ENCODE peak calls at places on chromosomes 5 and 9, in four cellular contexts. Z is endothelial cell, L is SK-N-SH, B is sciatic nerve. V is an unnamed sample.

GRCh38 chr5:114062940-114063867 is 298.7 kb upstream of the KCNN2 start:
- DNase-seq in Z (no peak), L (no peak), B (no peak), V (no peak)

GRCh38 chr5:32725994-32726659 is 15.0 kb downstream of the NPR3 start:
- DNase-seq in Z (no peak), L (no peak), B (no peak), V (no peak)

GRCh38 chr9:109863961-109864360 is 84.0 kb downstream of the PALM2AKAP2 start:
- DNase-seq in Z (no peak), L (no peak), B (no peak), V (no peak)

GRCh38 chr5:93593476-93594060 is 10.5 kb downstream of the NR2F1 start:
- DNase-seq in Z (no peak), L (no peak), B (no peak), V (no peak)

GRCh38 chr9:17134843-17135577 is at the start of gene CNTLN:
- DNase-seq in Z (peak), L (peak), B (peak), V (peak)

GRCh38 chr9:7542648-7543165 is 256.9 kb downstream of the DMAC1 start:
- DNase-seq in Z (no peak), L (no peak), B (no peak), V (no peak)

GRCh38 chr9:128056887-128057723 is 10.0 kb downstream of the NAIF1 start:
- DNase-seq in Z (no peak), L (no peak), B (no peak), V (no peak)

GRCh38 chr5:16787278-16787677 is 148.8 kb downstream of the MYO10 start:
- DNase-seq in Z (no peak), L (peak), B (no peak), V (no peak)

GRCh38 chr9:135308809-135309762 is 170.5 kb upstream of the PPP1R26 start:
- DNase-seq in Z (no peak), L (no peak), B (no peak), V (no peak)

GRCh38 chr9:32427111-32427873 is 42.8 kb downstream of the ACO1 start:
- DNase-seq in Z (no peak), L (no peak), B (no peak), V (no peak)

GRCh38 chr5:139867581-139867980 is 72.0 kb downstream of the PSD2 start:
- DNase-seq in Z (no peak), L (no peak), B (no peak), V (no peak)

GRCh38 chr5:77630246-77631165 is 8.0 kb downstream of the OTP start:
- DNase-seq in Z (peak), L (peak), B (no peak), V (no peak)

GRCh38 chr9:113488490-113488889 is 25.0 kb downstream of the RGS3 start:
- DNase-seq in Z (no peak), L (no peak), B (peak), V (no peak)

GRCh38 chr5:126752052-126752785 is 24.7 kb upstream of the LMNB1 start:
- DNase-seq in Z (no peak), L (no peak), B (no peak), V (no peak)

GRCh38 chr5:80481019-80481893 is 6.6 kb upstream of the FAM151B start:
- DNase-seq in Z (peak), L (peak), B (no peak), V (no peak)

GRCh38 chr5:73550016-73550415 is 15.4 kb downstream of the ANKRA2 start:
- DNase-seq in Z (no peak), L (no peak), B (no peak), V (no peak)

GRCh38 chr9:113857875-113858274 is 18.2 kb upstream of the ZNF618 start:
- DNase-seq in Z (no peak), L (no peak), B (peak), V (no peak)

GRCh38 chr9:124594673-124595072 is 87.5 kb upstream of the NR5A1 start:
- DNase-seq in Z (no peak), L (no peak), B (no peak), V (no peak)

GRCh38 chr9:70076678-70077077 is 33.0 kb downstream of the MAMDC2 start:
- DNase-seq in Z (no peak), L (no peak), B (no peak), V (no peak)

GRCh38 chr5:170631471-170632195 is 127.8 kb downstream of the KCNIP1 start:
- DNase-seq in Z (peak), L (peak), B (peak), V (no peak)

GRCh38 chr5:27241564-27242257 is 203.3 kb upstream of the CDH9 start:
- DNase-seq in Z (no peak), L (no peak), B (no peak), V (no peak)

GRCh38 chr9:93059097-93059959 is 827 bp downstream of the SUSD3 start:
- DNase-seq in Z (no peak), L (no peak), B (no peak), V (no peak)

GRCh38 chr9:71890042-71890680 is 20.8 kb downstream of the ABHD17B start:
- DNase-seq in Z (no peak), L (no peak), B (no peak), V (no peak)

GRCh38 chr5:152592416-152592815 is 187.3 kb upstream of the NMUR2 start:
- DNase-seq in Z (no peak), L (no peak), B (no peak), V (no peak)

GRCh38 chr9:120936011-120936763 is 9.6 kb upstream of the TRAF1 start:
- DNase-seq in Z (peak), L (peak), B (peak), V (peak)

GRCh38 chr9:129894106-129894823 is 59.0 kb downstream of the USP20 start:
- DNase-seq in Z (no peak), L (no peak), B (no peak), V (no peak)

GRCh38 chr5:142512680-142513042 is 173.2 kb downstream of the FGF1 start:
- DNase-seq in Z (no peak), L (no peak), B (no peak), V (no peak)

GRCh38 chr5:94442971-94443370 is 175.4 kb downstream of the KIAA0825 start:
- DNase-seq in Z (no peak), L (no peak), B (no peak), V (no peak)

GRCh38 chr9:136526625-136527066 is 19.2 kb downstream of the NOTCH1 start:
- DNase-seq in Z (no peak), L (no peak), B (no peak), V (no peak)

GRCh38 chr9:125971895-125972729 is 224.9 kb downstream of the PBX3 start:
- DNase-seq in Z (no peak), L (no peak), B (no peak), V (no peak)

GRCh38 chr5:36441215-36441614 is 139.5 kb upstream of the RANBP3L start:
- DNase-seq in Z (no peak), L (no peak), B (no peak), V (no peak)

GRCh38 chr5:11504794-11505193 is 399.5 kb downstream of the CTNND2 start:
- DNase-seq in Z (no peak), L (no peak), B (no peak), V (no peak)

GRCh38 chr5:169534311-169534880 is 49.2 kb upstream of the SPDL1 start:
- DNase-seq in Z (no peak), L (no peak), B (no peak), V (no peak)

GRCh38 chr5:142767925-142768324 is 2.3 kb upstream of the ARHGAP26 start:
- DNase-seq in Z (no peak), L (no peak), B (no peak), V (no peak)

GRCh38 chr5:154367101-154367500 is 78.7 kb upstream of the SAP30L start:
- DNase-seq in Z (no peak), L (no peak), B (no peak), V (no peak)

GRCh38 chr9:29393064-29393463 is 1819.8 kb upstream of the C9orf72 start:
- DNase-seq in Z (no peak), L (no peak), B (no peak), V (no peak)